ENCODE peak calls at places on chromosomes 5 and 9, in ten cellular contexts. X is nephron progenitor cell; C is CD8-positive, alpha-beta memory T cell; B is AML-193; U is left cardiac atrium; G is activated naive CD4-positive, alpha-beta T cell; N is nucleus accumbens; Z is neural crest cell; E is ovary; A is COR-L47. Q is an unnamed sample.

GRCh38 chr5:65127181-65127901 is 354.4 kb downstream of the ADAMTS6 start:
- DNase-seq in X (no peak), C (no peak), B (no peak), U (no peak), G (no peak), N (no peak), Z (no peak), E (no peak), A (no peak), Q (no peak)

GRCh38 chr9:133992780-133993634 is 883 bp upstream of the VAV2 start:
- DNase-seq in X (peak; percentile 87), C (peak; percentile 64), B (peak; percentile 46), U (peak; percentile 88), G (peak; percentile 50), N (peak; percentile 41), Z (peak; percentile 60), E (peak; percentile 85), A (peak; percentile 66), Q (no peak)

GRCh38 chr5:55226027-55226933 is 835 bp downstream of the MCIDAS start:
- DNase-seq in X (peak; percentile 89), C (no peak), B (no peak), U (peak; percentile 38), G (peak; percentile 28), N (no peak), Z (peak; percentile 82), E (peak; percentile 67), A (peak; percentile 83), Q (peak; percentile 66)

GRCh38 chr9:72292184-72292787 is 72.7 kb downstream of the ZFAND5 start:
- DNase-seq in X (no peak), C (no peak), B (peak; percentile 64), U (no peak), G (no peak), N (no peak), Z (no peak), E (no peak), A (peak; percentile 1), Q (no peak)

GRCh38 chr5:157877821-157878220 is 18.9 kb upstream of the CLINT1 start:
- DNase-seq in X (no peak), C (no peak), B (peak; percentile 46), U (no peak), G (no peak), N (no peak), Z (no peak), E (no peak), A (no peak), Q (no peak)

GRCh38 chr5:1503301-1504243 is 20.2 kb downstream of the LPCAT1 start:
- DNase-seq in X (no peak), C (peak; percentile 34), B (peak; percentile 73), U (peak; percentile 82), G (no peak), N (no peak), Z (no peak), E (no peak), A (no peak), Q (no peak)

GRCh38 chr5:139650689-139651501 is 2.7 kb downstream of the CXXC5 start:
- DNase-seq in X (peak; percentile 56), C (no peak), B (no peak), U (no peak), G (no peak), N (peak; percentile 77), Z (no peak), E (no peak), A (no peak), Q (peak; percentile 35)

GRCh38 chr9:75422939-75423522 is 334.7 kb downstream of the OSTF1 start:
- DNase-seq in X (no peak), C (no peak), B (no peak), U (no peak), G (no peak), N (no peak), Z (no peak), E (no peak), A (no peak), Q (no peak)

GRCh38 chr5:59756373-59757035 is 137.0 kb downstream of the PDE4D start:
- DNase-seq in X (no peak), C (no peak), B (no peak), U (no peak), G (no peak), N (no peak), Z (no peak), E (no peak), A (no peak), Q (no peak)

GRCh38 chr5:134577022-134577795 is 51.7 kb downstream of the JADE2 start:
- DNase-seq in X (no peak), C (no peak), B (no peak), U (no peak), G (no peak), N (no peak), Z (no peak), E (peak; percentile 33), A (no peak), Q (no peak)

GRCh38 chr5:151074557-151074956 is 6.3 kb downstream of the TNIP1 start:
- DNase-seq in X (no peak), C (no peak), B (no peak), U (no peak), G (no peak), N (no peak), Z (no peak), E (no peak), A (no peak), Q (no peak)

Q was measured in DND-41.